ENCODE peak calls at places on chromosome 5, in ten cellular contexts. A, N, Z, P, Q, F, G, I, S and E are unnamed samples.

GRCh38 chr5:41858890-41859289 is 11.3 kb downstream of the OXCT1 start:
- DNase-seq in A (no peak), N (no peak), Z (no peak), P (no peak), Q (no peak), F (no peak), G (no peak), I (no peak), S (no peak), E (no peak)

GRCh38 chr5:113574417-113574816 is 60.9 kb downstream of the YTHDC2 start:
- DNase-seq in A (no peak), N (no peak), Z (no peak), P (no peak), Q (no peak), F (peak), G (no peak), I (no peak), S (no peak), E (no peak)

GRCh38 chr5:104084896-104085295 is 522.3 kb upstream of the NUDT12 start:
- DNase-seq in A (no peak), N (no peak), Z (no peak), P (no peak), Q (no peak), F (no peak), G (no peak), I (no peak), S (no peak), E (no peak)

GRCh38 chr5:68652507-68652906 is 437.0 kb downstream of the PIK3R1 start:
- DNase-seq in A (no peak), N (no peak), Z (no peak), P (no peak), Q (no peak), F (peak), G (peak), I (no peak), S (no peak), E (peak)

GRCh38 chr5:6222121-6222520 is 156.2 kb downstream of the MED10 start:
- DNase-seq in A (no peak), N (no peak), Z (no peak), P (no peak), Q (no peak), F (no peak), G (no peak), I (no peak), S (no peak), E (no peak)

GRCh38 chr5:64165500-64166200 is at the start of gene RNF180:
- DNase-seq in A (no peak), N (peak), Z (peak), P (peak), Q (peak), F (peak), G (peak), I (peak), S (peak), E (peak)

GRCh38 chr5:142152383-142152730 is 43.8 kb downstream of the NDFIP1 start:
- DNase-seq in A (no peak), N (peak), Z (no peak), P (no peak), Q (no peak), F (peak), G (no peak), I (no peak), S (no peak), E (no peak)

GRCh38 chr5:150510460-150511263 is 2.7 kb downstream of the NDST1 start:
- DNase-seq in A (no peak), N (peak), Z (no peak), P (no peak), Q (no peak), F (no peak), G (peak), I (no peak), S (peak), E (peak)

GRCh38 chr5:153619706-153620105 is 129.2 kb downstream of the GRIA1 start:
- DNase-seq in A (no peak), N (no peak), Z (no peak), P (no peak), Q (peak), F (peak), G (peak), I (no peak), S (no peak), E (no peak)

GRCh38 chr5:21810737-21811316 is 1042.3 kb downstream of the CDH12 start:
- DNase-seq in A (no peak), N (peak), Z (peak), P (no peak), Q (peak), F (peak), G (peak), I (no peak), S (no peak), E (no peak)

GRCh38 chr5:23330726-23331125 is 176.7 kb upstream of the PRDM9 start:
- DNase-seq in A (no peak), N (no peak), Z (no peak), P (no peak), Q (no peak), F (peak), G (no peak), I (no peak), S (no peak), E (no peak)

GRCh38 chr5:112174959-112175594 is 244.0 kb downstream of the EPB41L4A start:
- DNase-seq in A (no peak), N (peak), Z (peak), P (no peak), Q (peak), F (peak), G (peak), I (no peak), S (no peak), E (peak)

DNA sequence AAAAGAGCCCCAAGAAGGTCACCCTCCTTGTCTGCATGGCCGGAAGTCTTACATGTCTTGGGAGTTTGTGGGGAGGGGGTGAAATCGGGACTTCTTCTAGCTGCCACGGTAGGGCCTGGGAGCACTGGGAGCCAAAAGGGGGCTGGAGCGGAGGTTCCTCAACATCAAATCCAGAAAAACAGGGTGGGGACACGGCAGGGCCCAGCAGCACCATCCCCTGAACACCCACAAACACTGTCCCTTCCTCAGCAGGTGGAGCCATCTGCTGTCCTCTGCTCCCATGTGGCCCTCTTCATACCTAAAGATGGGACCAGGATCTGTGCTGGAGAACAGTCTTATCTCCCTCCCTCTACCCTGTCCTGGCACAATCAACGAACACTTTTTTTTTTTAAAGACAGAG is 2.7 kb downstream of the TERT start:
- DNase-seq in A (no peak), N (no peak), Z (no peak), P (no peak), Q (no peak), F (no peak), G (no peak), I (no peak), S (peak), E (peak)
- H3K27ac ChIP-seq in A (no peak), N (no peak), Z (no peak), P (no peak), Q (no peak), F (no peak), G (no peak), I (no peak), S (no peak), E (no peak)

DNA sequence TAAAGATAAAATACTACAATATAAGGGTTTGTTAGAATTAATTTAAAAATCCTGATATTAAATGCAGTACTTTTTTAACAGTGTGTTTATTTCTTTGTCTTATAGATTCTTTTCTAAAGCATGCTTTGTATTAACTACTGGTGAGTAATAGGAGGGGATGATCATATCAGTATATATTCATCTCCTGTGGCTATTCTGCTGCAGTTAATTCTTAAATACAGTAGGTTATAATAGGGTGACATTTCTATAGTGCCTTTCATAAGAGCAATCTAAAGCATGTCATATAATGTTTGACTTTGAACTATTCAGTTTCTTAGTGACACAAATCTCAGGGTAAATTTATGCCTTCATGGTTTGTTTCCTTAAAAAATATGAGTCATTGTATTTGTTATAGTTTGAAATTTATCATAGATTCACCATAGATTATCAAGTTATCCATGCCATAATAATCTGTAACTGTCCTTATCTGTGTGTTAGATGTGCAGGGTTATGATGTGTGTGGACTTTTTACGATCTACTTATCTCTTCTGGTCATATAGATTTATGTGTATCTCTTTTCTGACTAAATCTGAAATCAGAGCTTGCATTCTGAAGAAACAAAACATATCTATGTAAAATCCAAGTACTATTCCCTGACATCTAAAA is 1019.5 kb downstream of the NR2F1-AS1 start:
- DNase-seq in A (no peak), N (no peak), Z (no peak), P (no peak), Q (no peak), F (no peak), G (no peak), I (no peak), S (no peak), E (no peak)
- H3K27ac ChIP-seq in A (no peak), N (no peak), Z (no peak), P (no peak), Q (no peak), F (no peak), G (no peak), I (no peak), S (no peak), E (no peak)

GRCh38 chr5:91367908-91368648 is 15.0 kb downstream of the ARRDC3 start:
- DNase-seq in A (no peak), N (no peak), Z (no peak), P (no peak), Q (no peak), F (no peak), G (no peak), I (no peak), S (no peak), E (no peak)

GRCh38 chr5:91373600-91373999 is 9.5 kb downstream of the ARRDC3 start:
- DNase-seq in A (no peak), N (no peak), Z (no peak), P (no peak), Q (no peak), F (no peak), G (no peak), I (no peak), S (no peak), E (no peak)

GRCh38 chr5:91369480-91369879 is 13.6 kb downstream of the ARRDC3 start:
- DNase-seq in A (no peak), N (no peak), Z (no peak), P (no peak), Q (no peak), F (no peak), G (no peak), I (no peak), S (no peak), E (no peak)

GRCh38 chr5:91367374-91367773 is 15.7 kb downstream of the ARRDC3 start:
- DNase-seq in A (no peak), N (no peak), Z (no peak), P (no peak), Q (no peak), F (no peak), G (no peak), I (no peak), S (no peak), E (no peak)

GRCh38 chr5:91373016-91373415 is 10.1 kb downstream of the ARRDC3 start:
- DNase-seq in A (no peak), N (no peak), Z (no peak), P (no peak), Q (no peak), F (no peak), G (no peak), I (no peak), S (no peak), E (no peak)
- H3K27ac ChIP-seq in A (no peak), N (no peak), Z (no peak), P (no peak), Q (no peak), F (no peak), G (no peak), I (peak), S (peak), E (no peak)

GRCh38 chr5:127967983-127968592 is 115.5 kb upstream of the SLC12A2 start:
- DNase-seq in A (no peak), N (no peak), Z (no peak), P (no peak), Q (no peak), F (no peak), G (no peak), I (no peak), S (no peak), E (no peak)
- H3K27ac ChIP-seq in A (no peak), N (no peak), Z (no peak), P (no peak), Q (no peak), F (no peak), G (no peak), I (no peak), S (no peak), E (no peak)

GRCh38 chr5:132299901-132300300 is 5.7 kb downstream of the SLC22A4 start:
- DNase-seq in A (no peak), N (no peak), Z (no peak), P (no peak), Q (no peak), F (no peak), G (no peak), I (no peak), S (no peak), E (no peak)
- H3K27ac ChIP-seq in A (no peak), N (no peak), Z (no peak), P (no peak), Q (no peak), F (no peak), G (no peak), I (no peak), S (no peak), E (no peak)

DNA sequence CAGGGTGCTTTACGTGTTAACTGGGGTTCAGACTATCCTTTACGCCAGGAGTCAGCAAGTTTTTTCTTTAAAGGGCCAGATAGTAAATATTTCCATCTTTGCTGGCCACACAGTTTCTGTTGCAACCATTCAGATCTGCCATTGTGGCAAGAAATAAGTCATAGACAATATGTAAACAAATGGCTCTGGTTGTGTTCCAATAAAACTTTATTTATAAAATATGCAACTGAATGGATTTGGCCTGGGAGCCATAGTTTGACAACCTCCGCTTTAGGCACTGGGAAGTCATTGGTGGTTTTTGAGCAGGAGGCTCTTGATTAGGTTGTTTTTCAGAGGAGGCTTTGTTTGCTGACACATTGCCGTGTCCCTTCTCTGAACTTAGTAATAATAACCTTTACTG is 90.7 kb downstream of the INSYN2B start:
- DNase-seq in A (no peak), N (no peak), Z (no peak), P (no peak), Q (no peak), F (no peak), G (no peak), I (no peak), S (no peak), E (no peak)
- H3K27ac ChIP-seq in A (no peak), N (no peak), Z (no peak), P (no peak), Q (no peak), F (no peak), G (no peak), I (no peak), S (no peak), E (no peak)

DNA sequence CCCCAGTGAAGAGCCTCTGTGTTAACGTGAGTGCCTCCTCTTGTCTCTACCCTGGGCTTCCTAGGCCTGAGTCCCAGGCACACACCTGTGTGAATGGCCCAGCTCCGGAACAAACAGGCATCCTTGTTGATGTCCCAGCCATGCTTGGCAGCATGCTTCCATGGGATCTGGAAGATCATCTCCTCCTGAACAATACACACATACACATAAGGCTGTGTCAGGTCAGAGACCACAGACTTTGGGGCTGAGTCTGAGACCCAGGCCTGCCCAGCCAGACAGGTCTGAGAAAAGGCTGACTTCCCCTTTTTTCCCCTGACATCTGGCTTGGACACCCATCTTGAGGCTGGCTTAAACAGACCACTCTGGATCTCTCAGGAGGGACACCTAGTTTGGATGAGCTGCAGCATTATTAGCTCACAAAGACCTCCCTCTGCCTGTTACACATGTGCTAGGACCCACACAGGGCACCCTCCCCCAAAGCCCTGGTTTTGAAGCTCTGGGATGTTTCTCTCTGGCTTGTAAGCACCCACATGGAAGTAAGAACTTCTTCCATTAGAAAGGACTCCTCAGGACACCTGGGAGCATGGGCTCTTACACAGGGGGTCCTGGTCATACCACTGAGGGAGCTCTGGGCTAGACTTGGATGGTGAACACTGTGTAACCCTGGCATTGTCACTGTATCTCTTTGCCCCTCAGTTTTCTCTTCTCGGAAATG is 2.6 kb downstream of the IRF1 start:
- DNase-seq in A (peak), N (no peak), Z (no peak), P (no peak), Q (no peak), F (no peak), G (peak), I (no peak), S (no peak), E (no peak)
- H3K27ac ChIP-seq in A (peak), N (no peak), Z (no peak), P (no peak), Q (no peak), F (no peak), G (no peak), I (no peak), S (peak), E (peak)

GRCh38 chr5:759111-759741 is 25.3 kb downstream of the ZDHHC11B start:
- DNase-seq in A (peak), N (peak), Z (peak), P (no peak), Q (no peak), F (peak), G (peak), I (no peak), S (peak), E (peak)
- H3K27ac ChIP-seq in A (no peak), N (no peak), Z (no peak), P (peak), Q (no peak), F (no peak), G (peak), I (no peak), S (no peak), E (no peak)

DNA sequence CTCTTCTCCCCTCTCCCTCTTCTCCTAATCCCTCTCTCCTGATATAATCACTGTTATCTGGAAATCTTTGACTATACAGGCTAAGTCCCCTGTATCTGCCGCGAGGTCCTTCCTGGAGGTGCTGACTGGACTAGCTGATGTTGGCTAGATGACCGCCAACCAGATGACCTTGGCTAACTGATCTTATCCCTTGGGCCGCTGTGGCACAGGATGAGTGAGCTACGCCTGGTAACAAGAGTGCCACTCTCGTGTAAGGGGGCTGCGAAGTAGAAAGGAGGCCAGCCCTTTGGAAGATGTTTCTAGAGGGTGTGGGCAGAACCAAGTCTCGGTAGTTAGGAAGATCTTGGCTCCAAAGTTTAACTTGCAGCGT is 345 bp upstream of the PRRC1 start:
- DNase-seq in A (no peak), N (no peak), Z (no peak), P (no peak), Q (no peak), F (no peak), G (no peak), I (no peak), S (no peak), E (no peak)
- H3K27ac ChIP-seq in A (no peak), N (no peak), Z (no peak), P (peak), Q (no peak), F (no peak), G (peak), I (no peak), S (peak), E (no peak)